ENCODE peak calls at places on chromosomes 16 and 17, in six cellular contexts. V is dorsolateral prefrontal cortex; R is endothelial cell of umbilical vein; T is CD8-positive, alpha-beta T cell; N is A549; I is HFF-Myc. C is an unnamed sample.

GRCh38 chr16:89431158-89431584 is 59.2 kb downstream of the ANKRD11 start:
- DNase-seq in V (peak), R (no peak), T (no peak), N (peak), I (peak), C (no peak)

GRCh38 chr17:51427259-51428255 is 167.2 kb downstream of the UTP18 start:
- DNase-seq in V (no peak), R (no peak), T (peak), N (no peak), I (no peak), C (peak)

GRCh38 chr17:7589891-7590611 is at the start of gene SOX15:
- DNase-seq in V (no peak), R (no peak), T (no peak), N (no peak), I (no peak), C (no peak)

GRCh38 chr16:85614338-85615013 is 1.4 kb downstream of the GSE1 start:
- DNase-seq in V (no peak), R (no peak), T (peak), N (no peak), I (no peak), C (no peak)

GRCh38 chr17:9772658-9773057 is 18.7 kb downstream of the DHRS7C start:
- DNase-seq in V (peak), R (no peak), T (no peak), N (no peak), I (no peak), C (no peak)

GRCh38 chr16:79834720-79835119 is 234.2 kb upstream of the MAF start:
- DNase-seq in V (no peak), R (no peak), T (no peak), N (no peak), I (no peak), C (no peak)

GRCh38 chr17:72487731-72488325 is 367.0 kb downstream of the SOX9 start:
- DNase-seq in V (no peak), R (no peak), T (no peak), N (no peak), I (no peak), C (no peak)

GRCh38 chr17:44069974-44070454 is 521 bp upstream of the G6PC3 start:
- DNase-seq in V (no peak), R (no peak), T (no peak), N (peak), I (no peak), C (no peak)

DNA sequence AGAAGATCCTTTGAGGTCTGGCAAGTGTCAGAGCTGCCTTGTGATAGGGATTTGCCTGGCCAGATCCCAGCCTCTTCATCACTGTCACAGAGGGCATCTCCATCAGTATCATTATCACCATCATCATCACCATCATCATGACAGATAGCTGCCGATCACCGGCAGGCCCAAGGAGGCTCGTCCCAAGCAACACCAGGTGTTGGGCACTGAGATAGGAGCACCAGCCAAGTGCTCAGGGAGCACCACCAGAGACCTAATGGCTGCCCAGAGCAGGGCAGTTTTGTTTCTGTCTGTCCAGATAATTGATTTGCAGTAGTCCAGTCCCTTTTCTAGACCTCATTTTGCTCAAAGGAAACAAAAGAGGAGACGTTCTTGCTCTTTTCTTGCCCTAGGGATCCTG is 25.0 kb downstream of the HNF1B start:
- DNase-seq in V (no peak), R (no peak), T (no peak), N (no peak), I (no peak), C (no peak)
- TF ChIP-seq CTCF in V (no peak), R (no peak), T (no peak), N (no peak), I (no peak), C (no peak)

DNA sequence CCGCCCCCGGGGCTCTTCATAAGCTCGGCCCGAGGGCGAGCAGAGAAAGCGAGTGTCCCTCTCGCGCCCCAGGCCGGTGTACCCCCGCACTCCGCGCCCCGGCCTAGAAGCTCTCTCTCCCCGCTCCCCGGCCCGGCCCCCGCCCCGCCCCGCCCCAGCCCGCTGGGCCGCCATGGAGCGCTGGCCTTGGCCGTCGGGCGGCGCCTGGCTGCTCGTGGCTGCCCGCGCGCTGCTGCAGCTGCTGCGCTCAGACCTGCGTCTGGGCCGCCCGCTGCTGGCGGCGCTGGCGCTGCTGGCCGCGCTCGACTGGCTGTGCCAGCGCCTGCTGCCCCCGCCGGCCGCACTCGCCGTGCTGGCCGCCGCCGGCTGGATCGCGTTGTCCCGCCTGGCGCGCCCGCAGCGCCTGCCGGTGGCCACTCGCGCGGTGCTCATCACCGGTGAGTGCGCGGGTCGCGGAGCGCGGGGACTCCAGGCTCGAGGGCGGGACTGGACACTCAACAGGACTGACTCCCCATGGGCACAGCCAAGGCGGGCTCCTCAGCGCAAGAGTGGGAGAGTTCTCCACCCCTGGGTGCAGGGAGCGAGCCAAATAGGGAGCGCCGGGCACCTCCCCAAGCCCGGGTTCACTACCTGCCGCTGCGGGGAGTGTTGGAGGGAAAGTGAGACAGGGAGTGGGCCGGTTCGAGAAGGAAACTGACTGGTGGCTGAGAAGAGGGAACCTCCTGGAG is at the start of gene HSD11B2:
- DNase-seq in V (peak), R (peak), T (no peak), N (peak), I (no peak), C (peak)
- TF ChIP-seq CTCF in V (no peak), R (no peak), T (no peak), N (peak), I (no peak), C (no peak)

GRCh38 chr17:28686296-28686695 is 24.3 kb downstream of the SUPT6H start:
- DNase-seq in V (no peak), R (no peak), T (no peak), N (no peak), I (no peak), C (no peak)

GRCh38 chr17:28688481-28688880 is 23.2 kb downstream of the PROCA1 start:
- DNase-seq in V (no peak), R (no peak), T (no peak), N (no peak), I (no peak), C (no peak)

GRCh38 chr17:28682655-28683054 is 20.6 kb downstream of the SUPT6H start:
- DNase-seq in V (no peak), R (no peak), T (no peak), N (no peak), I (no peak), C (no peak)

GRCh38 chr17:28685366-28685765 is 23.4 kb downstream of the SUPT6H start:
- DNase-seq in V (no peak), R (no peak), T (no peak), N (no peak), I (no peak), C (no peak)

DNA sequence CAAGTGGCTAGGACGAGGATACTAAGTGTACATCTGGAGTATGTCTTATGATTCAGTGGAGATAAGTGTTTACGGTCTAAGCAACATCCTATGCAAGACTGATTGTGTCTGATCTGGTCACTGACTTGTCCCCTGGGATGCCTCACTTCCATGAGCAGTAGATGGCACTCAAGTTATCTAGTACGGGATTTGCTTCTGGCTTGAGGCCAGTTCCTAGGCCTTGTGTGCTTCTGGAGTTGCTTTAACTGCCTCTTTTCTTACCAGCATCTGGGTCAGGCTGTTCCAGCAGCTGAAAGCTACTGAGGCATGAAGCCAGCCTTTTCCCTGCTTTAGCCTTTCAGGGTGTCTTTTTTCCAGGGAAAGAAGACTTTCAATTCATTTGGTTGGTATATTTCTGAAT is 23.0 kb downstream of the SUPT6H start:
- DNase-seq in V (peak), R (no peak), T (no peak), N (peak), I (peak), C (no peak)
- TF ChIP-seq CTCF in V (peak), R (no peak), T (no peak), N (peak), I (no peak), C (no peak)

GRCh38 chr17:79675413-79675725 is 55.4 kb upstream of the ENPP7 start:
- DNase-seq in V (no peak), R (no peak), T (no peak), N (no peak), I (no peak), C (no peak)
- TF ChIP-seq CTCF in V (no peak), R (no peak), T (no peak), N (no peak), I (no peak), C (no peak)

GRCh38 chr17:62180772-62181171 is 115.7 kb upstream of the MED13 start:
- DNase-seq in V (no peak), R (no peak), T (no peak), N (no peak), I (no peak), C (no peak)

GRCh38 chr17:62178579-62178978 is 113.5 kb upstream of the MED13 start:
- DNase-seq in V (no peak), R (peak), T (no peak), N (peak), I (no peak), C (no peak)

GRCh38 chr17:62179525-62180161 is 114.6 kb upstream of the MED13 start:
- DNase-seq in V (no peak), R (peak), T (no peak), N (peak), I (peak), C (no peak)
- TF ChIP-seq CTCF in V (no peak), R (peak), T (no peak), N (peak), I (no peak), C (peak)

C was measured in osteocyte.